ENCODE peak calls at places on chromosomes 12 and 14, in six cellular contexts. N is GM23338, V is OCI-LY7, C is hepatocyte, Q is GM23248, J is neural progenitor cell. X is an unnamed sample.

GRCh38 chr12:51269174-51270066 is 795 bp downstream of the SMAGP start:
- DNase-seq in J (peak), Q (peak), C (peak), N (peak), V (peak), X (peak)

GRCh38 chr12:120662879-120663278 is 22.5 kb downstream of the CABP1 start:
- DNase-seq in C (no peak), N (no peak), V (peak), J (no peak), Q (no peak), X (no peak)

GRCh38 chr14:65352964-65353530 is 59.5 kb upstream of the FUT8 start:
- DNase-seq in V (peak), N (no peak), J (no peak), C (no peak), Q (peak), X (peak)

GRCh38 chr14:55333785-55334485 is 62.7 kb downstream of the FBXO34 start:
- DNase-seq in C (peak), Q (no peak), N (no peak), J (no peak), V (no peak), X (peak)

GRCh38 chr14:23237772-23238594 is at the start of gene RNF212B:
- DNase-seq in Q (peak), N (peak), C (peak), J (peak), V (peak), X (peak)

GRCh38 chr14:104294628-104294982 is 156.2 kb downstream of the KIF26A start:
- DNase-seq in C (no peak), J (no peak), V (no peak), Q (no peak), N (no peak), X (no peak)

GRCh38 chr14:80974338-80975078 is 19.1 kb downstream of the TSHR start:
- DNase-seq in V (no peak), J (no peak), Q (peak), N (no peak), C (peak), X (no peak)

GRCh38 chr12:52423035-52423434 is 11.1 kb downstream of the KRT75 start:
- DNase-seq in Q (no peak), V (no peak), J (no peak), N (no peak), C (no peak), X (no peak)

GRCh38 chr14:55604900-55605418 is 25.0 kb downstream of the KTN1 start:
- DNase-seq in V (no peak), C (no peak), J (no peak), N (no peak), Q (no peak), X (no peak)

GRCh38 chr12:106753526-106753925 is 21.0 kb upstream of the RIC8B start:
- DNase-seq in N (no peak), Q (no peak), C (no peak), J (no peak), V (peak), X (no peak)

GRCh38 chr14:51139221-51139681 is 44.3 kb upstream of the TRIM9 start:
- DNase-seq in V (no peak), J (no peak), N (no peak), C (peak), Q (no peak), X (no peak)

GRCh38 chr14:32950584-32950983 is 11.9 kb downstream of the NPAS3 start:
- DNase-seq in V (no peak), C (no peak), J (no peak), N (peak), Q (peak), X (peak)

GRCh38 chr14:23193432-23193831 is 10.0 kb upstream of the SLC7A8 start:
- DNase-seq in N (no peak), J (no peak), Q (no peak), V (no peak), C (no peak), X (no peak)

GRCh38 chr14:96481731-96482314 is 20.4 kb upstream of the PAPOLA start:
- DNase-seq in N (no peak), J (no peak), V (no peak), Q (no peak), C (no peak), X (no peak)

GRCh38 chr12:89817501-89818226 is 109.0 kb upstream of the ATP2B1 start:
- DNase-seq in J (no peak), V (no peak), N (no peak), C (no peak), Q (peak), X (peak)

GRCh38 chr12:39199371-39199770 is 243.5 kb downstream of the KIF21A start:
- DNase-seq in C (no peak), J (no peak), Q (no peak), N (no peak), V (no peak), X (no peak)

GRCh38 chr12:97308576-97309198 is 153.9 kb upstream of the RMST start:
- DNase-seq in J (peak), N (peak), Q (peak), V (peak), C (peak), X (peak)

GRCh38 chr12:13573698-13574321 is 377.3 kb downstream of the EMP1 start:
- DNase-seq in J (no peak), V (no peak), C (peak), N (no peak), Q (peak), X (peak)

GRCh38 chr12:47407730-47408129 is 298.1 kb downstream of the RPAP3 start:
- DNase-seq in V (no peak), N (no peak), Q (no peak), C (no peak), J (no peak), X (no peak)

GRCh38 chr14:59455411-59455810 is 9.8 kb downstream of the GPR135 start:
- DNase-seq in V (no peak), J (no peak), N (no peak), C (no peak), Q (peak), X (no peak)

GRCh38 chr14:104223101-104223809 is 84.9 kb downstream of the KIF26A start:
- DNase-seq in N (peak), C (peak), V (no peak), Q (no peak), J (no peak), X (no peak)

GRCh38 chr14:51395361-51395849 is 155.4 kb downstream of the TMX1 start:
- DNase-seq in Q (peak), C (peak), N (peak), V (no peak), J (peak), X (peak)

GRCh38 chr12:92114834-92115233 is 30.8 kb downstream of the BTG1 start:
- DNase-seq in J (no peak), Q (no peak), C (no peak), N (no peak), V (no peak), X (no peak)

DNA sequence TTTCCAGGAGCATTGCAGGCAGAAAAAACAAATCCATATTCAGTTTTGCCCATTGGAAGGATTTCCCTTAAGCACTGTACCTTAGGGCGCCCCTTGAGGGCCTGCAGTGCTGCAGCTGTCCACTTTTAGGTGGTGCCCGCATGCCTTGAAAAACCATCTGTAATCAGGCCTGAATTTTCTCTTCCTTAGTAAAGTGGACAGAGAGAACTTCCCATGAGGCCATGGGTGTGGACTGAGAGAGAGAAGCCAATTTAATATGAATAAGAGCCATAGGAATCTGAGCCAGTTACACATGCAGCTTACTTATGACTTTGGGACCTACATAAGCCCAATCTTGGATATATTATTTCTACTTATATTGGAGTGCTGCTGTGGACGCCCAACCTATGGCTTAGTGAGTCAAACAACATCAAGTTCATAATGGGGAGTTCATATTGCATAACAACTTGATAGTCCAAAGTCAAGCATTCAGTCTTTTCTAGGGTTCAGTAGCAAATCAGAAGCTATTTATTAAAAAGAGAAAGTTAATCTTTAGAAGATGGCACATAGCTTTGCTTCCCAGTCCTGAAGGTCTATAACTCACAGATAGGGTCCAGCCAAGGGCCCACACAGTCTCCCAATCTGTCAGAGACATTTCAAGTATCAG is 11.1 kb upstream of the ETV6 start:
- DNase-seq in N (no peak), V (no peak), C (no peak), J (no peak), Q (peak), X (no peak)
- TF ChIP-seq EZH2phosphoT487 in N (no peak), V (no peak), C (no peak), J (no peak), Q (no peak), X (no peak)

GRCh38 chr14:91835197-91835919 is 32.0 kb downstream of the TC2N start:
- DNase-seq in J (no peak), V (no peak), C (peak), N (peak), Q (no peak), X (no peak)

GRCh38 chr14:91837076-91837475 is 30.3 kb downstream of the TC2N start:
- DNase-seq in N (no peak), C (no peak), J (no peak), Q (no peak), V (no peak), X (no peak)

GRCh38 chr14:91834571-91834970 is 32.8 kb downstream of the TC2N start:
- DNase-seq in Q (no peak), C (no peak), N (peak), V (no peak), J (peak), X (no peak)

GRCh38 chr14:91839754-91840153 is 27.6 kb downstream of the TC2N start:
- DNase-seq in J (no peak), N (no peak), Q (no peak), C (no peak), V (peak), X (no peak)

GRCh38 chr14:91835920-91836843 is 31.2 kb downstream of the TC2N start:
- DNase-seq in J (peak), N (peak), Q (peak), V (peak), C (peak), X (peak)
- TF ChIP-seq EZH2phosphoT487 in J (peak), N (no peak), Q (no peak), V (no peak), C (no peak), X (no peak)

GRCh38 chr12:19058235-19059021 is 71.1 kb upstream of the PLEKHA5 start:
- DNase-seq in N (no peak), C (no peak), Q (peak), V (no peak), J (no peak), X (no peak)

GRCh38 chr12:19055589-19055988 is 73.9 kb upstream of the PLEKHA5 start:
- DNase-seq in J (no peak), N (no peak), C (no peak), Q (no peak), V (no peak), X (no peak)

GRCh38 chr12:19053218-19053617 is 76.3 kb upstream of the PLEKHA5 start:
- DNase-seq in N (no peak), V (no peak), J (no peak), Q (no peak), C (no peak), X (no peak)

GRCh38 chr12:19052689-19053088 is 76.8 kb upstream of the PLEKHA5 start:
- DNase-seq in J (no peak), N (peak), Q (peak), V (no peak), C (no peak), X (no peak)

GRCh38 chr12:19053999-19054398 is 75.5 kb upstream of the PLEKHA5 start:
- DNase-seq in J (no peak), N (no peak), C (no peak), V (no peak), Q (no peak), X (no peak)
- TF ChIP-seq EZH2phosphoT487 in J (no peak), N (no peak), C (no peak), V (no peak), Q (no peak), X (no peak)

DNA sequence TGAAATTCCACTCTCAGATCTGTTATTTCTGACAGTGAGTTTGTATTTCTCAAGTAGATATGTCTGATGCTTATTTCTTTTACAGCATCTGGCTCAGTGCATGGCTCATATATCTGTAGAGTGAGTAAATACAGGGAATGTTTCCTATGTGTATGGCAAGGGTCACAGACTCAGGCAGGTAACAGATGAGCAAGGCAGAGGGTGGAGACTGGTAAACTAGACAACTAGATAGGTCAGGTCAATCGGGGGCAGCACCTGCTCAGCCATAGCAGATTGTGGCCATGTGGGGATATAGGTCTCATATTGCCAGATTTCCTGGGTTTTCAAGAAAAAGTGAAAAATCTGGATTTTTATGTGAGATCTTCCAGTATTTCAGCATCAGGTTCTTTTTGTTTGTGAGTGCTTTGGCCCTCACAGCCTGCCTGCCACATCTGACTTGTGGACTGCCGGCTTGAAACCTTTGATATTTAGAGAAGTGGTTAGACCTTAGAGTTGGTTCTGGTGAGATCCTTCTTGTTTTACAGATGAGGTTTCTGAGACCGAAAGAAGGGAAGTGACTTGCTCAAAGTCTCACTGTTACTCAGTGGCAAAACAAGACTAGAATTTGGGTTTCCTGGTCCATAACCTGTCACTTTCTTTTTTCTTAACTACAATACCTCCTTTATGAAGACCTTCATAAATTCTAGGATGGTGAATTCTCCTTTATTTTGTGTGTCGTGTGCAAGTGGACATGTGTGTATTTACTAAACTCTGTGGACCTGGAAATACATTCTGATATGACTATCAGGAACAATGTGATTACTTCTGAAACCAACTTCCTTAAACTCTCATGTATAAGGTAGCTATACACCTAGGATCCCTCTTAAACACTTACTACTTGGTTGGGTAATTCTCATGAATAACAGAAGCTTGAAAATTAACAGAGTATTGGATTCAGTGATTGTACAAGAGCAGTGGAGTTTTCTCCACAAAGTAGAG is 34.4 kb downstream of the PROX2 start:
- DNase-seq in V (peak), C (no peak), N (no peak), J (no peak), Q (no peak), X (no peak)
- TF ChIP-seq EZH2phosphoT487 in V (no peak), C (no peak), N (no peak), J (no peak), Q (no peak), X (no peak)

GRCh38 chr12:2297658-2298057 is 244.9 kb downstream of the CACNA1C start:
- DNase-seq in J (no peak), C (no peak), Q (no peak), N (no peak), V (peak), X (no peak)

GRCh38 chr12:2300886-2301285 is 248.1 kb downstream of the CACNA1C start:
- DNase-seq in J (no peak), V (peak), N (no peak), Q (no peak), C (no peak), X (no peak)

GRCh38 chr12:2300168-2300567 is 247.4 kb downstream of the CACNA1C start:
- DNase-seq in J (no peak), V (no peak), Q (no peak), C (no peak), N (no peak), X (no peak)

GRCh38 chr12:2298556-2299195 is 245.9 kb downstream of the CACNA1C start:
- DNase-seq in N (no peak), V (no peak), J (no peak), Q (no peak), C (no peak), X (no peak)

DNA sequence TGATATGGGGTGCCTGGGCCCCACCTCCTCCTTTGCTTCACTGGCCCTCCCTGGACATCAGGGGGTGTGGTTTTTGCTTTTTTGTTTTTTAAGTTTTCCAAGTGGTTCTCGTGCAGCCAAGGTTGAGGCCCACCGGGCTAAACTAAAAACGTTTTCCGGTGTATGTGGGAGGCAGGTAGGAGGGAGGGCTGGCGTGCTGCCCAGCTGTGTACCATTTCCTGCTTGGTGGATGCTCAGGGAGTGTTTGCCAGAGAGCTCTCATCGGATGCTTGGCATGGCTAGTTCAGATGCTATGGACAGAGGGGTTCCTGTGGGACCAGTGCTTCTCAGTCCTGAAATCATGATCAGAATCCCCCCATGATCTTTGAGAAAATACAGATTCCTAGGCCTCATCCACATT is 246.4 kb downstream of the CACNA1C start:
- DNase-seq in Q (no peak), V (peak), N (no peak), J (no peak), C (peak), X (no peak)
- TF ChIP-seq EZH2phosphoT487 in Q (no peak), V (no peak), N (no peak), J (no peak), C (no peak), X (no peak)

DNA sequence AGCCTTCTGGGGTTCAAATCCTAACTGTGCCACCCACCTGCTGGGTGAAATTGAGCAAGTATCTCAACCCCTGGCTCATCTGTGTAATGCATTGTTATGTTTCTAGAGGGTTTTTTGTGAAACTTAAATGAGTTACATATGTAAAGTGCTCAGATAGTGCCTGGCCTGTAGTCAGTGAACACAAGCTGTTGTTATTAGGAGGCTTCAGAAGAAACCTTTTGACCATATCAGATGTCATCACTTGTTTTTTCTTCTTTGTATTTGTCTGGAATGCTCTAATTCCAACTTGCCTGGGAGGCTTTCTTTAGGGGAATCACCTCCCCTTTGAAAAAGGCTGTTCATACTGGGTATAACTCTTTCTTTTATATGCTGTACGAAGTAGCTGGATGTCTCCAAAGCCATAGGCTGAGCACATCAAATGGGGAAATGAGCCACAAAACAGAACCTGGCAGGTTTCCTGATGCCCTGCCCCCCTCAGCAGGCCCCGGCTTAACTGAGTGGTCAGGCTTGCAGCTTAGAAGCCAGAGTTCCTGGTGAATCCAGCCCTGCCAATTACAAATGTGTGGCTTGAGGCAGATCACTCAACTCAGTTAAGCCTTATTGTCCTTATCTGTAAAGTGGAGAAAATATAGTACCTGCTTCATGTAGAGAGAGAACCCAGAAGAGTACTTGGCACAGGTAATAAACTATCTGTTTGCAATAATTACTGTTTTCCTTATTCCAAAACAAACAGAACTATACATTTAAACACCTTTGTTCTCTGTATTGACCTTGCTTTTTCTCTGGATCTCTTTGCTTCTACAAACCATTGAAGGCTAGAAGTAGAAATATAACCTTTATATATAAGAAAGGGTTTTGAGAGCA is 71.0 kb upstream of the SRSF5 start:
- DNase-seq in N (no peak), C (no peak), J (peak), Q (peak), V (peak), X (no peak)
- TF ChIP-seq EZH2phosphoT487 in N (no peak), C (no peak), J (no peak), Q (no peak), V (no peak), X (no peak)

GRCh38 chr14:105485720-105486332 is 860 bp upstream of the CRIP1 start:
- DNase-seq in V (no peak), C (peak), Q (no peak), J (peak), N (peak), X (peak)
- TF ChIP-seq EZH2phosphoT487 in V (peak), C (no peak), Q (no peak), J (no peak), N (no peak), X (no peak)

GRCh38 chr12:123530683-123531082 is 2.8 kb downstream of the RILPL1 start:
- DNase-seq in N (no peak), C (no peak), Q (no peak), V (no peak), J (no peak), X (no peak)

GRCh38 chr12:123533672-123534643 is at the start of gene RILPL1:
- DNase-seq in Q (peak), C (peak), N (peak), J (peak), V (peak), X (peak)

GRCh38 chr12:123532808-123533649 is 490 bp downstream of the RILPL1 start:
- DNase-seq in J (peak), C (peak), Q (peak), V (peak), N (peak), X (peak)

GRCh38 chr12:123531091-123531490 is 2.4 kb downstream of the RILPL1 start:
- DNase-seq in V (no peak), J (no peak), N (no peak), C (no peak), Q (no peak), X (no peak)

GRCh38 chr12:123532021-123532420 is 1.5 kb downstream of the RILPL1 start:
- DNase-seq in C (no peak), J (no peak), N (no peak), Q (peak), V (peak), X (no peak)
- TF ChIP-seq EZH2phosphoT487 in C (no peak), J (no peak), N (no peak), Q (no peak), V (no peak), X (no peak)

X was measured in PC-3.